ENCODE peak calls at places on chromosomes 5 and 9, in seven cellular contexts. V, J, O, W, L, N and B are unnamed samples.

GRCh38 chr9:95138474-95138873 is 179.0 kb downstream of the FANCC start:
- DNase-seq in V (no peak), J (peak), O (no peak), W (no peak), L (no peak), N (no peak), B (peak)

GRCh38 chr5:2729189-2729588 is 22.3 kb downstream of the IRX2 start:
- DNase-seq in V (no peak), J (no peak), O (no peak), W (no peak), L (no peak), N (no peak), B (no peak)

GRCh38 chr9:18459958-18460584 is 13.9 kb upstream of the ADAMTSL1 start:
- DNase-seq in V (peak), J (no peak), O (no peak), W (no peak), L (peak), N (no peak), B (peak)

GRCh38 chr5:59828623-59829022 is 64.9 kb downstream of the PDE4D start:
- DNase-seq in V (no peak), J (no peak), O (no peak), W (peak), L (no peak), N (no peak), B (no peak)

GRCh38 chr9:14170973-14171596 is 142.9 kb downstream of the NFIB start:
- DNase-seq in V (peak), J (no peak), O (peak), W (no peak), L (peak), N (no peak), B (peak)

GRCh38 chr5:35470866-35471265 is 146.8 kb upstream of the SPEF2 start:
- DNase-seq in V (peak), J (no peak), O (no peak), W (no peak), L (peak), N (no peak), B (peak)

GRCh38 chr5:107542428-107542827 is 128.3 kb downstream of the EFNA5 start:
- DNase-seq in V (peak), J (no peak), O (peak), W (peak), L (peak), N (no peak), B (peak)

GRCh38 chr9:14868772-14869583 is 41.2 kb downstream of the FREM1 start:
- DNase-seq in V (no peak), J (no peak), O (no peak), W (no peak), L (no peak), N (peak), B (no peak)

GRCh38 chr5:154000703-154001102 is 38.0 kb downstream of the FAM114A2 start:
- DNase-seq in V (no peak), J (no peak), O (no peak), W (no peak), L (no peak), N (no peak), B (no peak)

GRCh38 chr9:34662544-34663295 is at the start of gene CCL27:
- DNase-seq in V (no peak), J (no peak), O (no peak), W (no peak), L (no peak), N (no peak), B (peak)
- H3K4me3 ChIP-seq in V (no peak), J (no peak), O (no peak), W (no peak), L (no peak), N (no peak), B (no peak)

DNA sequence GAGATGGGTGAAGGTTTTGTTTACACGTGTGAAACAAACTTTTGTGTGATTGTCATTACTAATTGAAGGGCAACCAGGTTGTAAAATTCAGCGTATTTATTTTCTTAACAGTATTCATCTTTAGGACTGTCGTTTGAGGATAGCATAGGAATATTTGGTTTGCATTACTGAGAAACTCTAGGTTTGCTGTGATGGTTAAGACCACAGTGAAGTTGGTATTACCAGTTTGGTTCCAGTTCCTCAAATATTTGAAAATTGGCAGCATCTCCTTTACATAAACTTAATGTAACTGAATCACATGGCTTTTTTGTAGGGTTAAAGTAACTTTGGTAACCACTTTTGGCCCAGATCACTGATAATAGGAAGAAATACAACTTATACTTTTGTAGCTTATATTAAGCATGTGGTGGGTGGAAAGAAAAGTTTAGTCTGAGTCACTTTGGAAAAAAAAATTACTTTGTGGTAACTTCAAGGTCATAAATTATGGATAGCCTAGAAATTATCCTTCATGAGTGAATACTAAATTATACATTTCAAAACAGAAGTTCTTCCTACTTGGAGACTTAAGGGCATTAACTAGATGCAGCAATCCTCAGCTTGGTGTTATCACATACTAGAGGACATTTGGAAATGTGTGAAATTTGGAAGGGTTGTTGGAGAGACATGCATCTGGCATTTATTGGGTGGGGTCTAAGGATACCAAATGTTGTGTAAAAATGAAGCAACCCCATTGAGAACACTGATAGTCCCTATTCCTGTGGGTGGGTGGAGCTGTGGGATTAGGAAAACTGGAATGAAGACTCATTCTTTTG is 33.9 kb downstream of the G3BP1 start:
- DNase-seq in V (no peak), J (no peak), O (no peak), W (peak), L (peak), N (no peak), B (no peak)
- H3K4me3 ChIP-seq in V (no peak), J (no peak), O (no peak), W (no peak), L (no peak), N (no peak), B (no peak)

GRCh38 chr5:39648539-39649200 is 223.9 kb upstream of the DAB2 start:
- DNase-seq in V (peak), J (peak), O (no peak), W (no peak), L (peak), N (no peak), B (peak)
- H3K4me3 ChIP-seq in V (no peak), J (no peak), O (no peak), W (no peak), L (no peak), N (no peak), B (no peak)

GRCh38 chr5:124103671-124104070 is 591.7 kb downstream of the CSNK1G3 start:
- DNase-seq in V (peak), J (no peak), O (no peak), W (no peak), L (peak), N (no peak), B (peak)

GRCh38 chr5:124102491-124102890 is 590.5 kb downstream of the CSNK1G3 start:
- DNase-seq in V (no peak), J (no peak), O (no peak), W (no peak), L (peak), N (no peak), B (peak)

GRCh38 chr5:124105326-124105725 is 593.3 kb downstream of the CSNK1G3 start:
- DNase-seq in V (no peak), J (no peak), O (no peak), W (no peak), L (no peak), N (no peak), B (no peak)

GRCh38 chr5:124104344-124104743 is 592.4 kb downstream of the CSNK1G3 start:
- DNase-seq in V (no peak), J (no peak), O (no peak), W (no peak), L (no peak), N (no peak), B (peak)

GRCh38 chr5:124104813-124105212 is 592.8 kb downstream of the CSNK1G3 start:
- DNase-seq in V (no peak), J (no peak), O (no peak), W (no peak), L (no peak), N (no peak), B (no peak)
- H3K4me3 ChIP-seq in V (no peak), J (no peak), O (no peak), W (no peak), L (no peak), N (no peak), B (no peak)